ENCODE peak calls at places on chromosomes 11 and 22, in seven cellular contexts. H is esophagus squamous epithelium, G is suprapubic skin, V is prostate gland, S is tibial nerve, D is right lobe of liver, E is IMR-90. X is an unnamed sample. For H3K36me3, the result is how much of the 10 kb centered on the place peaks cover.

GRCh38 chr22:43213066-43213465 is 26.1 kb upstream of the TTLL12 start:
- DNase-seq in H (no peak), G (no peak), V (no peak), S (no peak), D (no peak), E (no peak), X (no peak)

GRCh38 chr11:113411536-113411935 is 24.0 kb downstream of the ANKK1 start:
- DNase-seq in H (no peak), G (no peak), V (no peak), S (no peak), D (no peak), E (no peak), X (no peak)

GRCh38 chr22:49201046-49201970 is 626.4 kb downstream of the BRD1 start:
- DNase-seq in H (no peak), G (peak), V (no peak), S (no peak), D (peak), E (no peak), X (peak)

GRCh38 chr11:69481393-69481844 is at the start of gene LINC01488:
- DNase-seq in H (no peak), G (no peak), V (no peak), S (no peak), D (no peak), E (no peak), X (no peak)

GRCh38 chr11:63459586-63459985 is 31.4 kb downstream of the PLAAT5 start:
- DNase-seq in H (no peak), G (no peak), V (no peak), S (no peak), D (no peak), E (no peak), X (no peak)

GRCh38 chr11:111299111-111300026 is 1.0 kb downstream of the POU2AF3 start:
- DNase-seq in H (no peak), G (peak), V (peak), S (peak), D (peak), E (peak), X (peak)

GRCh38 chr22:19686946-19687345 is 27.4 kb upstream of the SEPTIN5 start:
- DNase-seq in H (no peak), G (no peak), V (no peak), S (no peak), D (no peak), E (no peak), X (no peak)

GRCh38 chr11:86565787-86566186 is 106.6 kb downstream of the ME3 start:
- DNase-seq in H (no peak), G (no peak), V (no peak), S (no peak), D (no peak), E (no peak), X (no peak)

GRCh38 chr11:6889835-6890234 is 2.5 kb downstream of the OR2D2 start:
- DNase-seq in H (no peak), G (no peak), V (no peak), S (no peak), D (no peak), E (no peak), X (no peak)

GRCh38 chr11:41971592-41971991 is 512.1 kb upstream of the LRRC4C start:
- DNase-seq in H (no peak), G (no peak), V (no peak), S (no peak), D (no peak), E (no peak), X (no peak)

GRCh38 chr11:103380031-103380430 is 270.8 kb downstream of the DYNC2H1 start:
- DNase-seq in H (no peak), G (no peak), V (no peak), S (no peak), D (no peak), E (peak), X (no peak)

GRCh38 chr11:25039165-25039564 is 542.3 kb downstream of the LUZP2 start:
- DNase-seq in H (no peak), G (no peak), V (no peak), S (no peak), D (no peak), E (no peak), X (no peak)

GRCh38 chr22:38936562-38936961 is 20.8 kb upstream of the APOBEC3A start:
- DNase-seq in H (no peak), G (no peak), V (no peak), S (no peak), D (no peak), E (no peak), X (no peak)

GRCh38 chr11:102494216-102494615 is 36.3 kb downstream of the MMP7 start:
- DNase-seq in H (no peak), G (no peak), V (peak), S (no peak), D (peak), E (peak), X (no peak)

GRCh38 chr11:69055598-69056516 is 7.1 kb downstream of the TPCN2 start:
- DNase-seq in H (no peak), G (no peak), V (no peak), S (peak), D (peak), E (no peak), X (no peak)

GRCh38 chr11:17351510-17352176 is at the start of gene NCR3LG1:
- DNase-seq in H (no peak), G (peak), V (peak), S (peak), D (peak), E (peak), X (peak)

GRCh38 chr22:46219650-46220049 is 30.4 kb downstream of the CDPF1 start:
- DNase-seq in H (no peak), G (peak), V (no peak), S (no peak), D (no peak), E (no peak), X (no peak)

GRCh38 chr11:125192194-125192593 is 27.6 kb downstream of the PKNOX2 start:
- DNase-seq in H (no peak), G (no peak), V (no peak), S (no peak), D (no peak), E (no peak), X (peak)

GRCh38 chr11:71453021-71453910 is at the start of gene NADSYN1:
- DNase-seq in H (peak), G (peak), V (peak), S (peak), D (peak), E (peak), X (peak)
- TF ChIP-seq POLR2A in H (peak), G (no peak), V (peak), S (no peak), D (peak), E (peak), X (no peak)

GRCh38 chr22:31728857-31729256 is 21.1 kb downstream of the PRR14L start:
- DNase-seq in H (no peak), G (no peak), V (no peak), S (no peak), D (no peak), E (no peak), X (no peak)

GRCh38 chr22:31719850-31720471 is 30.0 kb downstream of the PRR14L start:
- DNase-seq in H (no peak), G (no peak), V (no peak), S (no peak), D (no peak), E (no peak), X (no peak)

GRCh38 chr22:31726692-31727091 is 23.2 kb downstream of the PRR14L start:
- DNase-seq in H (no peak), G (no peak), V (no peak), S (no peak), D (no peak), E (no peak), X (no peak)

DNA sequence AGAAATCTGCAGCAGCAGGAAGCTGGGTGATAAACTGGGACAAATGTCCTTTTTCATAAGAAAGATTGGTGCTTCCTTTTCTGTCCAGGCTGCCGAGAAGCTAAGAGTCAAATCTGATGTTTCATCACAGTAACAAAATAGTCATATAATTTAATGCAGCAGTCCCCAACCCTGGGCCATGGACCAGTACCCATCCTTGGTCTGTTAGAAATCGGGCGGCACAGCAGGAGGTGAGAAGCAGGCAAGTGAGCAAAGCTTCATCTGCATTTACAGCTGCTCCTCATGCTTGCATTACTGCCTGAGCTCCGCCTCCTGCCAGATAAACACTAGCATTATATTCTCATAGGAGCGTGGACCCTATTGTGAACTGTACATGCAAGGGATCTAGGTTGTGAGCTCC is 26.2 kb downstream of the PRR14L start:
- DNase-seq in H (no peak), G (no peak), V (no peak), S (no peak), D (no peak), E (no peak), X (no peak)
- H3K36me3 ChIP-seq in H (under half), G (under half), V (under half), S (under half), D (under half), E (under half), X (under half)

GRCh38 chr11:34052608-34053160 is 1.2 kb downstream of the CAPRIN1 start:
- DNase-seq in H (peak), G (peak), V (peak), S (no peak), D (peak), E (no peak), X (peak)

GRCh38 chr11:34051349-34052035 is at the start of gene CAPRIN1:
- DNase-seq in H (peak), G (peak), V (peak), S (peak), D (peak), E (peak), X (peak)

GRCh38 chr11:34055218-34056000 is 3.9 kb downstream of the CAPRIN1 start:
- DNase-seq in H (no peak), G (no peak), V (no peak), S (no peak), D (no peak), E (no peak), X (no peak)

GRCh38 chr11:34052036-34052607 is 591 bp downstream of the CAPRIN1 start:
- DNase-seq in H (peak), G (peak), V (peak), S (peak), D (peak), E (peak), X (peak)

GRCh38 chr11:34053161-34053686 is 1.7 kb downstream of the CAPRIN1 start:
- DNase-seq in H (peak), G (peak), V (peak), S (peak), D (peak), E (peak), X (peak)
- TF ChIP-seq POLR2A in H (no peak), G (no peak), V (peak), S (no peak), D (no peak), E (peak), X (peak)

DNA sequence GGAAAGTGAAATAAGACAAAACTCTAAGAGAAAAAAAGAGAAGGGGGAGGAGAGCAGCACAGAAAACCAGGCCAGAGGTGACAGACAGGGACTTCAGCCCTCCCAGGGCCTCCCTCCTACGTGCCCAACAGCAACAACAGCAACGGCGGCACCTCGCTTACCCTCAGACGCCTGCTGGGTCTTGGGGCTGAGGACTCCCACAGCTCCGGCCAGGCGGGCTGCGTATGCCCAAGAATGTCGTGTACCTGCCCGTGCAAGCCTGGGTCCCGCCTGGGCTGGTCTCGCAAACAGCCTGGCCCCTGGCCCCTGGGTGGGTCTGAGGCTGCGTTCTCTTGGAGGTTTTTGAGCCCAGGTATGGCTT is 30.5 kb downstream of the ARAP1 start:
- DNase-seq in H (no peak), G (no peak), V (peak), S (no peak), D (no peak), E (no peak), X (peak)
- H3K36me3 ChIP-seq in H (under half), G (under half), V (under half), S (under half), D (under half), E (under half), X (under half)

GRCh38 chr11:46381836-46382643 is 571 bp downstream of the MDK start:
- DNase-seq in H (no peak), G (peak), V (no peak), S (no peak), D (no peak), E (no peak), X (peak)
- TF ChIP-seq POLR2A in H (no peak), G (no peak), V (no peak), S (no peak), D (no peak), E (no peak), X (no peak)

GRCh38 chr11:83158965-83159900 is 2.3 kb downstream of the PCF11 start:
- DNase-seq in H (no peak), G (no peak), V (no peak), S (no peak), D (no peak), E (no peak), X (no peak)
- H3K36me3 ChIP-seq in H (under half), G (under half), V (under half), S (under half), D (under half), E (under half), X (under half)

DNA sequence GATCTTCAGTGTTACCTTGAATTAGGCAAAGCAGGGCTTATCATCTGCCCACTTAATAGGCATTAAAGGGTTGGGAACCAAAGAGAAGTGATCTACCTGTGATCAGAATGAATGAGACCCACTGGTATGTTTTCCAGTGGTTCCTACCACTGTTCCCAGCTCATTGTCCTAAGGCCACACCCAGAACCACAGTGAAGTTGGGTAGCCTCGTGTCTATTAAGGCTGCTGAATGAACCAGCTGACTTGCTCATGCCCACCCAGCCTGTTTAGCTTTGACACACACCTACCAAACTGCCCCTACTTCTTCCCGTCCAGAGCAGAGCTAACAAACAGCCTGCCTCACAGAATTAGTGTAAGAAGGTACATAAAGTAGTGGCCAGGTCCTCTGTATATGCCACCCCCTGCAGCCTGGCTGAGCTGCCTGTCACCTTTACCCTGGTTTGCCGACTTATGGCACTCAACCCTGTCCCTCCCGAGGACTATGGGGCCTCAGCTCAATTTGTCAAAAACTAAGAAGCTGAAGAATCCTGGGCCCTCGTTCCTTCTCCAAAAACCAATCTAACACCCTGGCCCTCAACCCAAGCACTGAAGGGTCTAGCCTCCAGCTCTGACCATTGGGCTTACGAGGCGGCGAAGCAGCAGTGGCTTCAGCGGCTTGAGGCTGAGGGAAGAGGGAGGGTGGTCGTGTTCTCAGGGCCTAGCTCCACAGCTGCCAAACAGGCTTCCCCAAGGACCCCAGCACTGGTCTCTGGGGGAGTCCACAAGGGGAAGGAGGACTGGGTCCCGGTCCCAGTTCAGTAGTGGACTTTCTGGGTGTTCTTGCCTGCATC is 9.8 kb downstream of the UCP2 start:
- DNase-seq in H (no peak), G (no peak), V (no peak), S (no peak), D (no peak), E (no peak), X (no peak)
- TF ChIP-seq POLR2A in H (no peak), G (no peak), V (no peak), S (no peak), D (no peak), E (no peak), X (no peak)

DNA sequence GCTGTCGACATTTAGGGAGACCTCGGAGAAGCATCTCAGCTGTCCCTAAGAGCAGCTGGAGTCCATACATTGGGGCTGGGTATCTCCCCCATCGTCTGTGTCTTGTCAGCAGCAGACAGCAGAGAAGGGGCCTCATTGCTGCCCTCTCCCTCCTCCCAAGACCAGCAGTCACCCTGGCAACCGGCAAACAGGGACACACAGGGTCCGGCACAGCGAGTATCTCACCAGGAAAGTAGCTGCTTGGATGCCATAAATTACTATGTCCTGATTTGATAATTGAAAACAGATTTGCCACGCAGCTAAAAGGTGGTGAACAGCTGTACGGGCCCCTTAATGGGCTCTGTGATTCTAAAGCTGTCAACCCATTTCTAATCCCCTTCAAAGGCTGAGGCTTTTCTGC is 84.5 kb downstream of the CD44 start:
- DNase-seq in H (no peak), G (no peak), V (no peak), S (no peak), D (no peak), E (peak), X (no peak)
- H3K36me3 ChIP-seq in H (under half), G (half or more), V (under half), S (under half), D (under half), E (half or more), X (under half)

X was measured in adrenal gland.